ENCODE peak calls at places on chromosomes 2 and 18, in six cellular contexts. M is activated naive CD8-positive, alpha-beta T cell treated with anti-CD3 and anti-CD28 coated beads, Interleukin-2, amount 10 ng/mL, durations not matched to agents 7 days and 5 days; P is neuronal stem cell; X is progenitor cell of endocrine pancreas; L is HFF-Myc; K is spleen. G is an unnamed sample.

GRCh38 chr2:219701847-219702634 is 74.6 kb downstream of the SLC4A3 start:
- DNase-seq in M (no peak), P (no peak), X (no peak), L (no peak), K (no peak), G (peak)

GRCh38 chr18:59651071-59651470 is 46.2 kb downstream of the CCBE1 start:
- DNase-seq in M (no peak), P (no peak), X (no peak), L (no peak), K (no peak), G (no peak)

GRCh38 chr18:79965119-79965902 is 868 bp downstream of the HSBP1L1 start:
- DNase-seq in M (no peak), P (no peak), X (no peak), L (peak), K (peak), G (peak)

GRCh38 chr2:232876071-232876977 is 6.3 kb downstream of the SNORC start:
- DNase-seq in M (peak), P (peak), X (peak), L (no peak), K (no peak), G (no peak)

GRCh38 chr18:12726774-12727550 is 24.1 kb downstream of the PSMG2 start:
- DNase-seq in M (peak), P (peak), X (peak), L (no peak), K (no peak), G (peak)

GRCh38 chr18:69787825-69788547 is 159.7 kb downstream of the CD226 start:
- DNase-seq in M (no peak), P (no peak), X (no peak), L (no peak), K (no peak), G (peak)

GRCh38 chr2:19736191-19736831 is 165.5 kb downstream of the TTC32 start:
- DNase-seq in M (no peak), P (no peak), X (no peak), L (no peak), K (no peak), G (no peak)

GRCh38 chr2:168798076-168798887 is 4.2 kb upstream of the NOSTRIN start:
- DNase-seq in M (no peak), P (no peak), X (no peak), L (no peak), K (no peak), G (peak)

GRCh38 chr2:98800330-98801064 is 69.6 kb upstream of the MGAT4A start:
- DNase-seq in M (no peak), P (no peak), X (no peak), L (no peak), K (no peak), G (no peak)

GRCh38 chr18:79680100-79680879 is 687 bp downstream of the CTDP1 start:
- DNase-seq in M (peak), P (peak), X (peak), L (no peak), K (peak), G (peak)

GRCh38 chr2:64819774-64820688 is 166.3 kb upstream of the SERTAD2 start:
- DNase-seq in M (peak), P (no peak), X (no peak), L (no peak), K (no peak), G (no peak)

GRCh38 chr2:228938629-228939028 is 332.5 kb downstream of the PID1 start:
- DNase-seq in M (no peak), P (no peak), X (no peak), L (peak), K (no peak), G (peak)

GRCh38 chr2:120548627-120549026 is 187.0 kb upstream of the GLI2 start:
- DNase-seq in M (no peak), P (no peak), X (no peak), L (no peak), K (no peak), G (no peak)

GRCh38 chr18:48172226-48173006 is 236.8 kb downstream of the ZBTB7C start:
- DNase-seq in M (no peak), P (no peak), X (no peak), L (no peak), K (no peak), G (no peak)

GRCh38 chr18:59918320-59918755 is 18.5 kb downstream of the PMAIP1 start:
- DNase-seq in M (no peak), P (no peak), X (no peak), L (no peak), K (peak), G (peak)

GRCh38 chr2:172588931-172589330 is 33.0 kb downstream of the PDK1 start:
- DNase-seq in M (no peak), P (no peak), X (no peak), L (no peak), K (no peak), G (peak)

GRCh38 chr18:44680271-44681038 is at the start of gene SETBP1:
- DNase-seq in M (peak), P (peak), X (peak), L (no peak), K (peak), G (no peak)

GRCh38 chr2:154710685-154711084 is 12.2 kb downstream of the KCNJ3 start:
- DNase-seq in M (no peak), P (no peak), X (no peak), L (no peak), K (no peak), G (no peak)

GRCh38 chr2:9440058-9440727 is 16.7 kb downstream of the CPSF3 start:
- DNase-seq in M (no peak), P (no peak), X (no peak), L (no peak), K (no peak), G (peak)

GRCh38 chr2:136242687-136243277 is 124.8 kb upstream of the CXCR4 start:
- DNase-seq in M (peak), P (no peak), X (no peak), L (no peak), K (peak), G (peak)

GRCh38 chr18:74116628-74117554 is 30.7 kb downstream of the FBXO15 start:
- DNase-seq in M (no peak), P (no peak), X (no peak), L (no peak), K (peak), G (peak)

GRCh38 chr2:42217914-42218313 is 48.8 kb downstream of the EML4 start:
- DNase-seq in M (no peak), P (no peak), X (no peak), L (no peak), K (no peak), G (no peak)

GRCh38 chr2:84906108-84906899 is 848 bp downstream of the TMSB10 start:
- DNase-seq in M (peak), P (no peak), X (no peak), L (no peak), K (peak), G (no peak)

GRCh38 chr2:216109962-216110614 is 940 bp downstream of the XRCC5 start:
- DNase-seq in M (no peak), P (no peak), X (no peak), L (no peak), K (no peak), G (peak)

GRCh38 chr2:215619989-215620388 is 184.1 kb upstream of the FN1 start:
- DNase-seq in M (no peak), P (no peak), X (no peak), L (no peak), K (peak), G (no peak)

GRCh38 chr2:140916410-140916809 is 1214.4 kb downstream of the LRP1B start:
- DNase-seq in M (no peak), P (no peak), X (no peak), L (no peak), K (no peak), G (no peak)

GRCh38 chr18:24031916-24032315 is 17.4 kb downstream of the TTC39C start:
- DNase-seq in M (no peak), P (no peak), X (no peak), L (no peak), K (no peak), G (no peak)